ENCODE peak calls at places on chromosomes 16 and 17, in four cellular contexts. D is IMR-90, R is fibroblast of lung, Z is lung. J is an unnamed sample. For H3K27me3, the result is how much of the 10 kb centered on the place peaks cover.

GRCh38 chr17:42347198-42347597 is 41.0 kb downstream of the STAT3 start:
- DNase-seq in D (peak), R (peak), Z (no peak), J (peak)

GRCh38 chr16:50204426-50205108 is 51.5 kb downstream of the TENT4B start:
- DNase-seq in D (no peak), R (no peak), Z (no peak), J (no peak)

GRCh38 chr16:65534121-65534528 is 412.3 kb upstream of the CDH11 start:
- DNase-seq in D (peak), R (no peak), Z (no peak), J (no peak)

GRCh38 chr17:37519241-37519985 is 29.7 kb downstream of the DUSP14 start:
- DNase-seq in D (peak), R (no peak), Z (no peak), J (no peak)

GRCh38 chr17:68178831-68179230 is 69.0 kb upstream of the AMZ2 start:
- DNase-seq in D (no peak), R (no peak), Z (no peak), J (no peak)

GRCh38 chr17:43878260-43879082 is 28.9 kb downstream of the MPP2 start:
- DNase-seq in D (peak), R (peak), Z (peak), J (peak)

GRCh38 chr17:50037321-50038107 is 18.4 kb upstream of the ITGA3 start:
- DNase-seq in D (peak), R (peak), Z (peak), J (no peak)

GRCh38 chr16:85275533-85276249 is 163.4 kb upstream of the CIBAR2 start:
- DNase-seq in D (peak), R (peak), Z (peak), J (no peak)

GRCh38 chr17:28549274-28550132 is 2.9 kb downstream of the UNC119 start:
- DNase-seq in D (no peak), R (no peak), Z (no peak), J (no peak)

GRCh38 chr16:89815639-89816348 is 653 bp downstream of the FANCA start:
- DNase-seq in D (no peak), R (no peak), Z (no peak), J (no peak)

GRCh38 chr17:15091825-15092224 is 173.3 kb downstream of the PMP22 start:
- DNase-seq in D (no peak), R (peak), Z (no peak), J (no peak)

GRCh38 chr16:85086347-85087291 is 25.7 kb downstream of the CIBAR2 start:
- DNase-seq in D (peak), R (peak), Z (peak), J (no peak)

GRCh38 chr16:69270831-69271230 is 40.3 kb upstream of the VPS4A start:
- DNase-seq in D (peak), R (peak), Z (no peak), J (no peak)

GRCh38 chr17:16419074-16419928 is 3.9 kb downstream of the TRPV2 start:
- DNase-seq in D (peak), R (peak), Z (no peak), J (peak)

GRCh38 chr17:47119746-47120520 is 69.2 kb downstream of the CDC27 start:
- DNase-seq in D (peak), R (peak), Z (no peak), J (peak)

GRCh38 chr16:17939723-17940122 is 396.8 kb downstream of the NPIPA8 start:
- DNase-seq in D (no peak), R (no peak), Z (no peak), J (no peak)

GRCh38 chr17:27609606-27610303 is 21.2 kb upstream of the LGALS9 start:
- DNase-seq in D (peak), R (peak), Z (no peak), J (no peak)

GRCh38 chr17:76053230-76054111 is 18.8 kb downstream of the SRP68 start:
- DNase-seq in D (peak), R (peak), Z (peak), J (peak)

GRCh38 chr16:76386784-76387183 is 109.6 kb downstream of the CNTNAP4 start:
- DNase-seq in D (no peak), R (peak), Z (no peak), J (no peak)

GRCh38 chr17:3886776-3887175 is 6.1 kb downstream of the CAMKK1 start:
- DNase-seq in D (no peak), R (no peak), Z (peak), J (no peak)

GRCh38 chr17:48023408-48024148 is 14.0 kb downstream of the COPZ2 start:
- DNase-seq in D (peak), R (peak), Z (peak), J (no peak)

GRCh38 chr16:70520612-70521297 is 2.6 kb downstream of the COG4 start:
- DNase-seq in D (peak), R (peak), Z (no peak), J (no peak)

GRCh38 chr17:64091116-64091515 is 38.8 kb downstream of the ERN1 start:
- DNase-seq in D (peak), R (no peak), Z (no peak), J (no peak)

GRCh38 chr16:49179714-49180330 is 101.8 kb downstream of the CBLN1 start:
- DNase-seq in D (no peak), R (no peak), Z (no peak), J (no peak)

GRCh38 chr16:49181812-49182211 is 99.8 kb downstream of the CBLN1 start:
- DNase-seq in D (no peak), R (no peak), Z (no peak), J (no peak)

GRCh38 chr16:49189286-49189685 is 92.4 kb downstream of the CBLN1 start:
- DNase-seq in D (no peak), R (no peak), Z (no peak), J (no peak)

GRCh38 chr16:49183911-49184310 is 97.7 kb downstream of the CBLN1 start:
- DNase-seq in D (no peak), R (no peak), Z (no peak), J (no peak)
- TF ChIP-seq CTCF in D (peak), R (no peak), Z (no peak), J (no peak)

DNA sequence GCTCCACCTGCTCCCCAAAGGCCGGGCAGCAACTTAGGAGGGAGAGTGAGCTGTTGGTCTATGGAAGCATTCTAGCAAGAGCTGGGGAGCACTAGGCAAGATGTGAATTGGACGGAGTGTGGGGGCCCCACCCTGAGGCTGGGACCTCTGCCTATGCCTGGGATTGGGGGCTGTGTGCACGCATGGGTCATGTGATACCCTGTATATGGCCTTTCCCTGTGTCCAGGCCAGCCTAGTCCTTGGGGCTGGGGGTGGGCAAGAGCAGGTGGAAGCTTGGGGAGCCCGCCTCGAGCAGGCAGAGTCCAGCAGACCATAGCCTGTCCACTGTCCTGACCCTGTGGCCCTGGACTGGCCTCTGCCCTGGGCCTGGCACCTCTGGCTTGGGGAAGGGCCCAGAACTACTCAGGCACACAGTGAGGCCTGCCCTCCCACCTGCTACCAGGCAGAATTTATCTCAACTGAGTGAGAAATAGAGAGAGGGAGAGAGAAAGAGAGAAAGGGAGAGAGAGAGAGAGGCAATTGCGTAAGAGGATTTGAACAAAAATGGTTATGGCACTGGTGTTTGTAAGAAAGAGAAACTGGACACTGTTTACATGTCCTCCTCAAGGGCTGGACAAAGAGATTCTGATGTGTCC is 19.1 kb downstream of the PDP2 start:
- DNase-seq in D (peak), R (peak), Z (no peak), J (no peak)
- H3K27ac ChIP-seq in D (peak), R (peak), Z (peak), J (peak)

DNA sequence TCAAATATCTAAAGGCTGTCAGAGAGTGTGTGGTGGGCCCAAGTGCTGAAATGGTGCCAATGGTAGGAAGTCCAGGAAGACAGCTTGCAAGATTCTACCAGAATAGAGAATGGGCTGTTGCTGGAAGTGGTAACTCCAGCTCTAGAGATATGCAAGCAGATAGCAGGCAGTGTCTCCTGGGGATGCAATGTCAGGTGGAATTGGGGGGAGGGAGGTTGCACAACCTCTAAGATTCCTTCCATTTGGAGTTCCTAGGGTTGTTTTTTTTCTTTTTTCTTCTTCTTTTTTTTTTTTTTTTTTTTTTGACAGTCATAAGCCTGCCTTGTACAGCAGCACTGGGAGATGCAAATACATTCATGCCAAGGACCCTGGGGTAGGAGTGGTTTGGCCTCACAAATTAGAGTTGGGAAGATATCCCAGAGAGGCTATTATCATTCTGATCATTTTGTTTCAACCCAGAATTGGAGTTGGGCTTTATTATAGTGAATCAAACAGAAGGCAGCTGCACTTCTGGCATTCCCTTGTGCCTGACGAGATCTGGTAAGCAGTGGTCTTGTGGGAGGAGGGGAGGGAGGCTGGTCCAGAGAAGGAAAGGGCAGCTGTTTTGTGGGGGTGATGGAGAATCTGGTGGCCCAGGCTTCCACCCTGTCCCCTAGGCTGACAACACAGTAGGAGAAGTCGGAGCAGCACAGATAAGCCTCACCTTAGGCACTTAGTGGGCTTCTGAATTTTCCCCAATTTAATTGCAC is 51.1 kb downstream of the SLC6A2 start:
- DNase-seq in D (no peak), R (no peak), Z (no peak), J (no peak)
- H3K27me3 ChIP-seq in D (under half), R (under half), Z (under half), J (under half)

GRCh38 chr17:55346658-55347057 is 75.0 kb downstream of the MMD start:
- DNase-seq in D (no peak), R (no peak), Z (no peak), J (no peak)
- TF ChIP-seq CTCF in D (no peak), R (no peak), Z (no peak), J (no peak)

GRCh38 chr17:78497115-78497540 is 80.1 kb downstream of the DNAH17 start:
- DNase-seq in D (peak), R (peak), Z (peak), J (peak)
- H3K27ac ChIP-seq in D (no peak), R (no peak), Z (no peak), J (no peak)

GRCh38 chr16:2324296-2324859 is 16.1 kb downstream of the ABCA3 start:
- DNase-seq in D (no peak), R (no peak), Z (no peak), J (no peak)
- H3K27me3 ChIP-seq in D (under half), R (under half), Z (under half), J (under half)

GRCh38 chr17:77379065-77379428 is 238.3 kb downstream of the SEC14L1 start:
- DNase-seq in D (no peak), R (no peak), Z (no peak), J (no peak)

GRCh38 chr17:77381185-77381700 is 240.5 kb downstream of the SEC14L1 start:
- DNase-seq in D (no peak), R (no peak), Z (no peak), J (no peak)

GRCh38 chr17:77380411-77381184 is 239.8 kb downstream of the SEC14L1 start:
- DNase-seq in D (no peak), R (no peak), Z (no peak), J (no peak)

GRCh38 chr17:77378318-77379064 is 237.7 kb downstream of the SEC14L1 start:
- DNase-seq in D (no peak), R (no peak), Z (no peak), J (no peak)

GRCh38 chr17:77379837-77380236 is 239.1 kb downstream of the SEC14L1 start:
- DNase-seq in D (no peak), R (no peak), Z (no peak), J (no peak)
- TF ChIP-seq CTCF in D (no peak), R (no peak), Z (no peak), J (no peak)

GRCh38 chr17:8005951-8006730 is 3.7 kb downstream of the GUCY2D start:
- DNase-seq in D (no peak), R (no peak), Z (no peak), J (no peak)
- H3K27ac ChIP-seq in D (no peak), R (no peak), Z (no peak), J (no peak)